ENCODE peak calls at places on chromosome 15, in six cellular contexts. X is cerebellar cortex; C is activated CD4-positive, alpha-beta T cell treated with anti-CD3 and anti-CD28 coated beads, Interleukin-2, amount 10 ng/mL, durations not matched to agents 7 days and 5 days; A is cerebellar nuclear complex; B is activated naive CD4-positive, alpha-beta T cell treated with anti-CD3 and anti-CD28 coated beads for 36 hours; G is activated CD8-positive, alpha-beta memory T cell treated with anti-CD3 and anti-CD28 coated beads, Interleukin-2, amount 50 U/mL, for 48 hours. V is an unnamed sample.

GRCh38 chr15:92880796-92881569 is 19.1 kb upstream of the CHD2 start:
- DNase-seq in G (no peak), A (no peak), X (peak; percentile 58), B (no peak), C (no peak), V (no peak)

GRCh38 chr15:49881866-49882265 is 237.2 kb downstream of the ATP8B4 start:
- DNase-seq in C (no peak), G (no peak), A (no peak), X (no peak), B (no peak), V (no peak)

GRCh38 chr15:96626936-96627577 is 296.6 kb downstream of the NR2F2 start:
- DNase-seq in B (no peak), G (no peak), X (no peak), A (no peak), C (no peak), V (peak; percentile 47)

GRCh38 chr15:20357139-20358065 is 184.2 kb downstream of the GOLGA6L6 start:
- DNase-seq in B (peak; percentile 13), G (peak; percentile 59), A (no peak), C (no peak), X (no peak), V (peak; percentile 53)

GRCh38 chr15:47477253-47477652 is 240.1 kb upstream of the SEMA6D start:
- DNase-seq in B (no peak), X (no peak), C (no peak), G (no peak), A (no peak), V (no peak)

GRCh38 chr15:80836991-80837390 is 57.8 kb downstream of the CEMIP start:
- DNase-seq in X (no peak), A (no peak), C (no peak), G (no peak), B (no peak), V (no peak)

GRCh38 chr15:40902605-40903561 is 8.6 kb downstream of the VPS18 start:
- DNase-seq in B (no peak), A (no peak), C (no peak), X (peak; percentile 76), G (no peak), V (no peak)

GRCh38 chr15:56918046-56918906 is at the start of gene TCF12:
- DNase-seq in B (peak; percentile 90), A (no peak), X (peak; percentile 86), G (peak; percentile 92), C (peak; percentile 85), V (peak; percentile 96)

GRCh38 chr15:40493089-40493840 is 22.5 kb downstream of the CHST14 start:
- DNase-seq in C (peak; percentile 57), B (peak; percentile 83), G (peak; percentile 72), X (no peak), A (no peak), V (no peak)

GRCh38 chr15:31831596-31831995 is 198.7 kb upstream of the CHRNA7 start:
- DNase-seq in A (no peak), B (no peak), X (peak; percentile 71), C (no peak), G (no peak), V (no peak)

GRCh38 chr15:25775317-25775912 is 87.7 kb downstream of the ATP10A start:
- DNase-seq in A (no peak), C (no peak), G (peak; percentile 43), X (no peak), B (no peak), V (peak; percentile 39)

GRCh38 chr15:70395164-70395563 is 297.4 kb upstream of the TLE3 start:
- DNase-seq in C (no peak), X (no peak), G (no peak), A (no peak), B (no peak), V (no peak)

GRCh38 chr15:100781061-100781960 is 98.3 kb upstream of the ALDH1A3 start:
- DNase-seq in X (no peak), G (peak; percentile 28), B (no peak), A (no peak), C (peak; percentile 1), V (peak; percentile 39)

GRCh38 chr15:65373163-65373651 is 4.6 kb downstream of the IGDCC3 start:
- DNase-seq in B (no peak), G (no peak), X (no peak), A (no peak), C (no peak), V (peak; percentile 49)

GRCh38 chr15:82545002-82545401 is 4.7 kb upstream of the RPS17 start:
- DNase-seq in X (no peak), C (no peak), G (no peak), B (no peak), A (no peak), V (no peak)

GRCh38 chr15:77904901-77905300 is 172.6 kb downstream of the TBC1D2B start:
- DNase-seq in A (no peak), B (no peak), G (no peak), C (no peak), X (no peak), V (no peak)

GRCh38 chr15:50458301-50458700 is 34.1 kb downstream of the USP8 start:
- DNase-seq in A (no peak), G (no peak), X (no peak), C (no peak), B (no peak), V (no peak)

GRCh38 chr15:52795464-52796227 is 5.5 kb upstream of the ONECUT1 start:
- DNase-seq in X (no peak), A (no peak), C (no peak), G (no peak), B (no peak), V (no peak)

GRCh38 chr15:101651753-101652097 is 456 bp downstream of the TM2D3 start:
- DNase-seq in X (peak; percentile 47), B (peak; percentile 23), C (no peak), A (no peak), G (no peak), V (no peak)

GRCh38 chr15:98888839-98889479 is 118.6 kb downstream of the PGPEP1L start:
- DNase-seq in X (no peak), G (no peak), A (no peak), B (no peak), C (no peak), V (no peak)

GRCh38 chr15:60376677-60377095 is 21.1 kb downstream of the ANXA2 start:
- DNase-seq in C (no peak), A (no peak), B (no peak), X (no peak), G (no peak), V (no peak)

GRCh38 chr15:72205273-72205672 is 7.7 kb upstream of the GRAMD2A start:
- DNase-seq in X (no peak), B (peak; percentile 29), C (no peak), G (peak; percentile 45), A (no peak), V (no peak)

GRCh38 chr15:85865070-85865684 is 70.5 kb upstream of the KLHL25 start:
- DNase-seq in A (no peak), B (peak; percentile 41), X (peak; percentile 73), C (no peak), G (no peak), V (peak; percentile 81)

GRCh38 chr15:58212909-58213526 is 74.8 kb downstream of the AQP9 start:
- DNase-seq in G (no peak), A (no peak), B (no peak), X (peak; percentile 32), C (peak; percentile 10), V (no peak)

GRCh38 chr15:68668926-68669600 is 90.3 kb downstream of the CORO2B start:
- DNase-seq in C (no peak), X (no peak), A (no peak), G (peak; percentile 40), B (no peak), V (no peak)

GRCh38 chr15:41022487-41023090 is 69.3 kb downstream of the CHAC1 start:
- DNase-seq in C (peak; percentile 52), X (peak; percentile 69), B (peak; percentile 56), A (no peak), G (no peak), V (peak; percentile 55)

GRCh38 chr15:44029940-44030568 is 165.0 kb downstream of the FRMD5 start:
- DNase-seq in B (no peak), C (no peak), G (no peak), X (no peak), A (no peak), V (no peak)

GRCh38 chr15:81176291-81176893 is 20.3 kb upstream of the IL16 start:
- DNase-seq in B (no peak), C (no peak), G (no peak), X (peak; percentile 67), A (no peak), V (no peak)

GRCh38 chr15:67892559-67893377 is 52.9 kb upstream of the RNU6-1 start:
- DNase-seq in A (no peak), B (no peak), C (no peak), G (no peak), X (no peak), V (no peak)

V was measured in ecto neural progenitor cell.